ENCODE peak calls at places on chromosomes 16 and 17, in eight cellular contexts. C is stimulated activated CD4-positive, alpha-beta T cell treated with anti-CD3 and anti-CD28 coated beads, Interleukin-1b, Interleukin-23, amount 100 ng/mL, for 24 hours; G is dorsolateral prefrontal cortex; L is AG04450; I is H54; B is BJ; U is T-helper 2 cell; N is GM12864. Q is an unnamed sample.
A peak's percentile ranks its signal among the peaks of the same experiment; 100 is the strongest.

GRCh38 chr16:81243927-81244326 is 5.4 kb downstream of the BCO1 start:
- DNase-seq in C (no peak), G (no peak), L (no peak), I (no peak), B (no peak), U (no peak), N (no peak), Q (no peak)

GRCh38 chr17:41116292-41116691 is 1.9 kb downstream of the KRTAP4-11 start:
- DNase-seq in C (no peak), G (no peak), L (no peak), I (no peak), B (no peak), U (no peak), N (no peak), Q (no peak)

GRCh38 chr16:20747030-20747816 is 5.6 kb upstream of the THUMPD1 start:
- DNase-seq in C (no peak), G (no peak), L (no peak), I (no peak), B (no peak), U (no peak), N (no peak), Q (no peak)

GRCh38 chr16:65095090-65095728 is 26.7 kb downstream of the CDH11 start:
- DNase-seq in C (no peak), G (no peak), L (no peak), I (no peak), B (no peak), U (no peak), N (no peak), Q (no peak)

GRCh38 chr16:28292731-28293588 is 635 bp downstream of the SBK1 start:
- DNase-seq in C (no peak), G (no peak), L (no peak), I (no peak), B (no peak), U (no peak), N (no peak), Q (no peak)

GRCh38 chr17:7586673-7587419 is 3.0 kb downstream of the SOX15 start:
- DNase-seq in C (no peak), G (no peak), L (no peak), I (no peak), B (no peak), U (no peak), N (no peak), Q (no peak)

GRCh38 chr17:79042421-79043190 is 18.6 kb downstream of the C1QTNF1 start:
- DNase-seq in C (peak; percentile 45), G (no peak), L (no peak), I (peak; percentile 87), B (no peak), U (peak; percentile 54), N (no peak), Q (peak; percentile 76)

GRCh38 chr16:79805621-79806020 is 205.1 kb upstream of the MAF start:
- DNase-seq in C (no peak), G (no peak), L (no peak), I (no peak), B (no peak), U (no peak), N (no peak), Q (no peak)

GRCh38 chr16:56226187-56226586 is 34.9 kb downstream of the GNAO1 start:
- DNase-seq in C (no peak), G (no peak), L (no peak), I (no peak), B (no peak), U (no peak), N (no peak), Q (peak; percentile 58)

GRCh38 chr16:82655720-82656500 is 29.1 kb downstream of the CDH13 start:
- DNase-seq in C (no peak), G (no peak), L (no peak), I (no peak), B (no peak), U (no peak), N (no peak), Q (no peak)

GRCh38 chr16:87550510-87550961 is 51.8 kb upstream of the JPH3 start:
- DNase-seq in C (peak; percentile 19), G (no peak), L (no peak), I (peak; percentile 41), B (no peak), U (peak; percentile 27), N (no peak), Q (peak; percentile 72)

GRCh38 chr16:57480127-57480753 is 6.1 kb downstream of the DOK4 start:
- DNase-seq in C (no peak), G (no peak), L (no peak), I (peak; percentile 89), B (no peak), U (no peak), N (no peak), Q (peak; percentile 93)

GRCh38 chr16:54116126-54116525 is 170.5 kb downstream of the IRX3 start:
- DNase-seq in C (no peak), G (no peak), L (no peak), I (no peak), B (no peak), U (no peak), N (no peak), Q (no peak)

GRCh38 chr17:2055494-2056220 is 754 bp downstream of the HIC1 start:
- DNase-seq in C (no peak), G (no peak), L (no peak), I (no peak), B (no peak), U (no peak), N (no peak), Q (peak; percentile 54)

GRCh38 chr16:23952128-23953041 is 116.6 kb downstream of the PRKCB start:
- DNase-seq in C (no peak), G (peak; percentile 59), L (no peak), I (no peak), B (peak; percentile 5), U (no peak), N (no peak), Q (no peak)

GRCh38 chr17:41178341-41178740 is 320 bp upstream of the KRTAP4-2 start:
- DNase-seq in C (no peak), G (no peak), L (no peak), I (peak; percentile 20), B (no peak), U (no peak), N (no peak), Q (no peak)

GRCh38 chr17:63819131-63819530 is 8.1 kb upstream of the PSMC5 start:
- DNase-seq in C (no peak), G (no peak), L (no peak), I (no peak), B (no peak), U (no peak), N (no peak), Q (no peak)

GRCh38 chr16:53600076-53600475 is 97.1 kb upstream of the AKTIP start:
- DNase-seq in C (no peak), G (no peak), L (no peak), I (no peak), B (peak; percentile 14), U (no peak), N (no peak), Q (no peak)

GRCh38 chr17:7549401-7550055 is 670 bp downstream of the TNFSF12 start:
- DNase-seq in C (no peak), G (no peak), L (no peak), I (no peak), B (no peak), U (no peak), N (no peak), Q (no peak)

GRCh38 chr17:35898283-35899070 is 18.3 kb upstream of the CCL5 start:
- DNase-seq in C (no peak), G (no peak), L (no peak), I (no peak), B (no peak), U (no peak), N (no peak), Q (peak; percentile 82)

GRCh38 chr16:79677799-79678525 is 77.4 kb upstream of the MAF start:
- DNase-seq in C (no peak), G (no peak), L (no peak), I (no peak), B (no peak), U (no peak), N (no peak), Q (no peak)

GRCh38 chr17:51398128-51398525 is 137.8 kb downstream of the UTP18 start:
- DNase-seq in C (no peak), G (no peak), L (no peak), I (no peak), B (no peak), U (no peak), N (no peak), Q (no peak)

GRCh38 chr17:77613627-77614026 is 344.9 kb upstream of the TNRC6C start:
- DNase-seq in C (no peak), G (no peak), L (no peak), I (no peak), B (no peak), U (no peak), N (no peak), Q (no peak)

GRCh38 chr17:75345514-75346167 is 56.4 kb upstream of the SLC25A19 start:
- DNase-seq in C (no peak), G (no peak), L (no peak), I (no peak), B (no peak), U (peak; percentile 7), N (peak; percentile 90), Q (no peak)

GRCh38 chr17:4156750-4157381 is 13.9 kb downstream of the CYB5D2 start:
- DNase-seq in C (no peak), G (no peak), L (no peak), I (no peak), B (no peak), U (no peak), N (no peak), Q (no peak)

GRCh38 chr16:89443727-89444084 is 46.7 kb downstream of the ANKRD11 start:
- DNase-seq in C (no peak), G (no peak), L (no peak), I (no peak), B (no peak), U (no peak), N (no peak), Q (no peak)

GRCh38 chr17:67386965-67387551 is 10.0 kb downstream of the PITPNC1 start:
- DNase-seq in C (peak; percentile 67), G (no peak), L (no peak), I (peak; percentile 77), B (no peak), U (peak; percentile 58), N (no peak), Q (no peak)

GRCh38 chr16:49474741-49475140 is 101.1 kb downstream of the C16orf78 start:
- DNase-seq in C (no peak), G (no peak), L (no peak), I (no peak), B (no peak), U (no peak), N (no peak), Q (no peak)

GRCh38 chr17:82322526-82323453 is 5.4 kb upstream of the CD7 start:
- DNase-seq in C (no peak), G (no peak), L (no peak), I (no peak), B (no peak), U (no peak), N (no peak), Q (no peak)

GRCh38 chr17:39114744-39115534 is 36.5 kb downstream of the PLXDC1 start:
- DNase-seq in C (no peak), G (no peak), L (no peak), I (no peak), B (no peak), U (no peak), N (no peak), Q (no peak)

GRCh38 chr17:57881143-57881542 is 31.3 kb upstream of the MRPS23 start:
- DNase-seq in C (no peak), G (no peak), L (peak; percentile 87), I (no peak), B (peak; percentile 44), U (no peak), N (no peak), Q (peak; percentile 39)

GRCh38 chr17:28406478-28406824 is 439 bp upstream of the SLC46A1 start:
- DNase-seq in C (no peak), G (no peak), L (no peak), I (no peak), B (no peak), U (no peak), N (no peak), Q (no peak)

GRCh38 chr17:39276113-39276512 is 50.4 kb upstream of the STAC2 start:
- DNase-seq in C (no peak), G (no peak), L (no peak), I (no peak), B (no peak), U (no peak), N (no peak), Q (no peak)

Q was measured in right lobe of liver.